ENCODE peak calls at places on chromosomes 12 and 14, in four cellular contexts. Y is heart right ventricle, C is mucosa of descending colon, R is neural progenitor cell. N is an unnamed sample.
A peak's percentile ranks its signal among the peaks of the same experiment; 100 is the strongest.

GRCh38 chr14:29788093-29788492 is 139.6 kb downstream of the PRKD1 start:
- DNase-seq in Y (no peak), C (no peak), R (no peak), N (no peak)

GRCh38 chr14:103140316-103141109 is 17.3 kb downstream of the TNFAIP2 start:
- DNase-seq in Y (no peak), C (no peak), R (no peak), N (no peak)

GRCh38 chr14:69715725-69716482 is 51.0 kb upstream of the SRSF5 start:
- DNase-seq in Y (peak; percentile 44), C (peak; percentile 53), R (no peak), N (no peak)

GRCh38 chr12:15580431-15580830 is 208.8 kb downstream of the EPS8 start:
- DNase-seq in Y (no peak), C (no peak), R (no peak), N (no peak)

GRCh38 chr14:90495357-90496276 is 98.8 kb downstream of the CALM1 start:
- DNase-seq in Y (no peak), C (no peak), R (peak; percentile 94), N (no peak)

GRCh38 chr12:24062642-24063245 is 113.3 kb upstream of the SOX5 start:
- DNase-seq in Y (no peak), C (no peak), R (no peak), N (no peak)

GRCh38 chr12:11922361-11922760 is 148.4 kb upstream of the BCL2L14 start:
- DNase-seq in Y (no peak), C (no peak), R (no peak), N (no peak)

GRCh38 chr14:23071975-23072539 is 14.7 kb upstream of the CDH24 start:
- DNase-seq in Y (no peak), C (no peak), R (peak; percentile 49), N (no peak)

GRCh38 chr14:99447739-99448138 is 32.9 kb downstream of the SETD3 start:
- DNase-seq in Y (no peak), C (no peak), R (no peak), N (no peak)

GRCh38 chr12:10718279-10718821 is 4.8 kb downstream of the YBX3 start:
- DNase-seq in Y (no peak), C (no peak), R (peak; percentile 47), N (no peak)

GRCh38 chr12:69816082-69816481 is 8.9 kb upstream of the MYRFL start:
- DNase-seq in Y (no peak), C (no peak), R (no peak), N (no peak)

GRCh38 chr12:57740656-57741412 is 2.3 kb upstream of the AGAP2 start:
- DNase-seq in Y (no peak), C (peak; percentile 83), R (no peak), N (no peak)

GRCh38 chr14:102503576-102504224 is 5.9 kb downstream of the ANKRD9 start:
- DNase-seq in Y (peak; percentile 50), C (no peak), R (no peak), N (no peak)

GRCh38 chr14:104317975-104318557 is 179.7 kb downstream of the KIF26A start:
- DNase-seq in Y (no peak), C (no peak), R (no peak), N (no peak)

GRCh38 chr12:48349471-48349870 is 1.2 kb downstream of the ZNF641 start:
- DNase-seq in Y (peak; percentile 58), C (no peak), R (no peak), N (no peak)

GRCh38 chr14:105168496-105168978 is at the start of gene JAG2:
- DNase-seq in Y (peak; percentile 74), C (no peak), R (peak; percentile 79), N (no peak)

GRCh38 chr12:78457951-78458350 is 406.6 kb upstream of the SYT1 start:
- DNase-seq in Y (no peak), C (no peak), R (no peak), N (no peak)

GRCh38 chr12:14886271-14886670 is 617 bp upstream of the MGP start:
- DNase-seq in Y (no peak), C (no peak), R (no peak), N (no peak)

GRCh38 chr14:67420102-67420739 is 8.3 kb upstream of the PLEK2 start:
- DNase-seq in Y (peak; percentile 25), C (no peak), R (peak; percentile 41), N (no peak)

GRCh38 chr12:46669720-46670119 is 156.1 kb downstream of the SLC38A4 start:
- DNase-seq in Y (no peak), C (no peak), R (no peak), N (no peak)

GRCh38 chr12:25817166-25817565 is 141.3 kb upstream of the RASSF8 start:
- DNase-seq in Y (no peak), C (no peak), R (no peak), N (no peak)

GRCh38 chr12:63045020-63045860 is 105.8 kb downstream of the AVPR1A start:
- DNase-seq in Y (no peak), C (no peak), R (no peak), N (no peak)

GRCh38 chr12:69879007-69879960 is 54.3 kb downstream of the MYRFL start:
- DNase-seq in Y (peak; percentile 45), C (peak; percentile 54), R (peak; percentile 86), N (peak; percentile 68)

GRCh38 chr12:126483145-126484068 is 1418.2 kb downstream of the AACS start:
- DNase-seq in Y (no peak), C (no peak), R (peak; percentile 3), N (no peak)

GRCh38 chr14:75032939-75033338 is 18.3 kb downstream of the MLH3 start:
- DNase-seq in Y (no peak), C (no peak), R (no peak), N (no peak)

GRCh38 chr12:29024117-29024516 is 125.0 kb upstream of the FAR2 start:
- DNase-seq in Y (no peak), C (no peak), R (no peak), N (no peak)

GRCh38 chr14:94062344-94062904 is 18.6 kb downstream of the DDX24 start:
- DNase-seq in Y (no peak), C (no peak), R (no peak), N (no peak)

GRCh38 chr12:25808604-25809003 is 149.9 kb upstream of the RASSF8 start:
- DNase-seq in Y (no peak), C (no peak), R (no peak), N (no peak)

GRCh38 chr14:86838363-86838762 is 1154.6 kb downstream of the GALC start:
- DNase-seq in Y (no peak), C (no peak), R (no peak), N (no peak)

GRCh38 chr12:55686366-55687010 is 21.2 kb downstream of the ITGA7 start:
- DNase-seq in Y (no peak), C (no peak), R (no peak), N (no peak)

GRCh38 chr14:39491134-39491541 is 58.9 kb upstream of the FBXO33 start:
- DNase-seq in Y (no peak), C (no peak), R (peak; percentile 67), N (no peak)
- H3K4me3 ChIP-seq in Y (no peak overlapping the region), C (no peak overlapping the region), R (no peak overlapping the region), N (no peak overlapping the region)

DNA sequence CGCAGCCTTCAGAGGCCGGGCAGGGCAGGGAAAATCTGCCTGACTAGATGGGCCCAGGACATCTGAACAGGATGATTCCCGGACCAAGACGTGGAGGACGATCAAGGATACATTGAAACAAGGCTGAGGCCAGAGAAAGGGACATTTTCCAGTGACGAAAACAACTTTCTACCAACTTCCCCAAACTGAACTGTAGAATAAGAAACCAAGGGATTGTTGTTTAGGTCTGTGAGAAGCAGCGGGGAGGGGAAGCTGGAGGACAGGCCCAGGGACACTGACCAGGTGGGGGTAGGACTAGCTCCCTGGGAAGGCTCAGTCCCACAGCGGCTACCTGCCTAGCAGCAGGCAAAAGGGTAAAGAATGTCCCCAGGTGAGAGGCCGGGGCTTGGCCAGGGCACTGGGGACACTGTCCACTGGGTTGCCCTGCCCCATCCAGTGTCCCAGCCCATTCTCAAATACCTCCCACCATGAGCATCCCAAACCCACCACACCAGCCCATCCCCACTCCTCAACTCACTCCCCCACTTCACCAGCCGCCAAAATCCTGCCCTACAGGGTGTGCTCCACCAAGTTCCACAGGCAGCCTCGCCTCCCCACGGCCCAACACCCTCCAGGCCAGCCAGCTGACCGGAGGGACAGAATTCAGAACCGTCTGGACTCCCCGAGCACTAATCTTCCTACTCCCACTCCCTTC is 984 bp downstream of the TNFRSF1A start:
- DNase-seq in Y (no peak), C (no peak), R (no peak), N (no peak)
- H3K4me1 ChIP-seq in Y (peaks cover 75% of the 10 kb centered on the region), C (peaks cover 48% of the 10 kb centered on the region), R (peaks cover 47% of the 10 kb centered on the region), N (peaks cover 75% of the 10 kb centered on the region)

GRCh38 chr12:6925543-6926279 is 2.0 kb upstream of the ATN1 start:
- DNase-seq in Y (peak; percentile 71), C (peak; percentile 76), R (peak; percentile 77), N (peak; percentile 77)
- H3K4me3 ChIP-seq in Y (peak overlapping the region; percentile 89), C (no peak overlapping the region), R (peak overlapping the region; percentile 91), N (peak overlapping the region; percentile 70)

DNA sequence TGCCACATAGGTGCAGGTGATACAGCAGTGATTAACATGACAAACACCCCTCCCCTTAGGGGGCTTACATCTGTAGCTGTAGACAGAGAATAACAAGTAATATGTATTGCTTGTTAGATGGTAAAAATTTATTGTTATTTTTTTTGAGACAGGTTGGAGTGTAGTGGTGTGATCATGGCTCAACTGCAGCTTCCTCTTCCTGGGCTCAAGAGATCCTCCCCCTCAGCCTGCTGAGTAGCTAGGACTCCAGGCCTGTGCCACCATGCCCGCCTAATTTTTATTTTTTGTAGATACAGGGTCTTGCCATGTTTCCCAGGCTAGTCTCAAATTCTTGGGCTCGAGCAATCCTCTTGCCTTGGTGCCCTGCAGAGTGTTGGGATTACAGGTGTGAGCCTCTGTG is 19.8 kb downstream of the DIP2B start:
- DNase-seq in Y (no peak), C (no peak), R (no peak), N (no peak)
- H3K4me1 ChIP-seq in Y (peaks cover 57% of the 10 kb centered on the region), C (peaks cover 16% of the 10 kb centered on the region), R (peaks cover 9% of the 10 kb centered on the region), N (peaks cover 43% of the 10 kb centered on the region)

GRCh38 chr12:122729583-122730214 is 945 bp downstream of the HCAR1 start:
- DNase-seq in Y (no peak), C (no peak), R (no peak), N (no peak)
- H3K4me3 ChIP-seq in Y (no peak overlapping the region), C (no peak overlapping the region), R (no peak overlapping the region), N (no peak overlapping the region)

DNA sequence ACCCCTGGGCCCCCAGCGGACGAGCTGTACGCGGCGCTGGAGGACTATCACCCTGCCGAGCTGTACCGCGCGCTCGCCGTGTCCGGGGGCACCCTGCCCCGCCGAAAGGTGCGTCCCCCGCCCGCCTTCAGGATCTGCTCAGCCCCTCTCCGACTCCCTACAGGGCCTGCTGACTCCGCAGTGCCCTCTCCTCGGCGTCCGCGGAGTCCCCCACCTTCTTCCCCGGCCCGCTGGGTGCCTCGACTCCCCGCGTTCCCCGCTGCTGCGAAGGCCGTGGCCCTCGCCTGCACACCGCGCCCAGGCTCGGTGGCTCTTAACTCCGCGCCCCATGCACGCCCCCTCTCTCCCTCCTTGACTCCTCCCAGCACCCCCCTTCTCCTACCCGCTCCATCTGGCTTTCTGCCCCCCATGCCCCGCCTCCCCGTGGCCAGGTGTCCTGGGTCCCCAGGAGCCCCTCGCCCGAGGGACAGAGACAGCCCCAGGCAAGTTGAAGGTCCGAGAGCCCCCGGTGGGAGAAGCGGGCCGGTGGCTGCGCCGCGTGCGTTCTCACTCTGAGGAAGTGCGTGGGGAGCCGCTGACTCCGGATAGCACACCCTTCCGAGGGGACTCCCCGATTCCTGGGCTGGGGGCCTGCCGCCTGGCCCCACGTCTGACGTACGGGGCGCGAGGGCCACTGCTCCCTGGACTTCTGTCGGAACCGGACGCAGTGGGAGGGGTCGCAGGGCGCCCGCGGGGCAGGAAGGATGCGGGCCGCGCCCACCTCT is 594 bp downstream of the TAMALIN start:
- DNase-seq in Y (peak; percentile 69), C (peak; percentile 81), R (peak; percentile 47), N (peak; percentile 68)
- H3K4me1 ChIP-seq in Y (peaks cover 57% of the 10 kb centered on the region), C (no peaks in the 10 kb centered on the region), R (peaks cover 31% of the 10 kb centered on the region), N (peaks cover 68% of the 10 kb centered on the region)

N was measured in left lung.